ENCODE peak calls at places on chromosomes 1 and 21, in four cellular contexts. N is fibroblast of lung, M is psoas muscle, U is NB4. T is an unnamed sample.

GRCh38 chr1:248815407-248816034 is 10.2 kb downstream of the SH3BP5L start:
- DNase-seq in N (no peak), M (no peak), U (no peak), T (no peak)

GRCh38 chr1:18735369-18735997 is 104.8 kb downstream of the PAX7 start:
- DNase-seq in M (no peak), N (no peak), U (no peak), T (no peak)

GRCh38 chr1:183516725-183517124 is 44.4 kb downstream of the SMG7 start:
- DNase-seq in U (no peak), N (no peak), M (no peak), T (no peak)

GRCh38 chr1:11940260-11940921 is 5.9 kb downstream of the PLOD1 start:
- DNase-seq in N (no peak), U (no peak), M (no peak), T (no peak)

GRCh38 chr1:221408117-221408516 is 333.8 kb downstream of the DUSP10 start:
- DNase-seq in M (no peak), N (no peak), U (no peak), T (no peak)

GRCh38 chr21:44437696-44438431 is 17.4 kb upstream of the LRRC3 start:
- DNase-seq in U (no peak), M (no peak), N (no peak), T (no peak)

GRCh38 chr1:27557596-27558340 is 46.2 kb downstream of the AHDC1 start:
- DNase-seq in M (no peak), N (peak), U (no peak), T (no peak)

GRCh38 chr1:2174348-2175054 is 20.1 kb downstream of the FAAP20 start:
- DNase-seq in U (peak), N (peak), M (peak), T (no peak)

GRCh38 chr21:38661296-38662223 is 144.2 kb upstream of the ETS2 start:
- DNase-seq in U (peak), N (peak), M (peak), T (no peak)

GRCh38 chr1:238960071-238960470 is 426.3 kb upstream of the CHRM3 start:
- DNase-seq in N (peak), M (no peak), U (peak), T (no peak)

GRCh38 chr1:189859385-189859977 is 618.2 kb downstream of the BRINP3 start:
- DNase-seq in M (no peak), N (no peak), U (peak), T (no peak)

GRCh38 chr21:14533555-14534400 is 12.3 kb downstream of the SAMSN1 start:
- DNase-seq in N (peak), U (peak), M (no peak), T (no peak)

GRCh38 chr1:41917835-41918449 is 780 bp downstream of the HIVEP3 start:
- DNase-seq in N (peak), M (peak), U (no peak), T (no peak)

GRCh38 chr1:229409616-229410369 is 24.1 kb downstream of the ACTA1 start:
- DNase-seq in U (peak), M (peak), N (no peak), T (no peak)

GRCh38 chr1:221117548-221117951 is 238.3 kb downstream of the HLX start:
- DNase-seq in N (peak), M (peak), U (no peak), T (peak)

GRCh38 chr1:40316595-40317393 is at the start of gene COL9A2:
- DNase-seq in U (peak), M (peak), N (peak), T (no peak)

GRCh38 chr1:112889052-112889451 is 66.9 kb downstream of the SLC16A1 start:
- DNase-seq in U (no peak), M (no peak), N (no peak), T (no peak)

GRCh38 chr1:1763657-1764621 is 14.3 kb downstream of the NADK start:
- DNase-seq in N (no peak), U (peak), M (peak), T (no peak)

GRCh38 chr1:108708726-108709660 is 3.7 kb upstream of the FNDC7 start:
- DNase-seq in M (no peak), N (no peak), U (peak), T (no peak)

GRCh38 chr1:3170566-3171453 is 101.8 kb downstream of the PRDM16 start:
- DNase-seq in U (peak), M (peak), N (peak), T (no peak)

GRCh38 chr1:109466440-109467300 is at the start of gene SYPL2:
- DNase-seq in N (peak), U (no peak), M (peak), T (no peak)

GRCh38 chr1:41021526-41022308 is at the start of gene SLFNL1:
- DNase-seq in M (no peak), U (peak), N (no peak), T (no peak)

GRCh38 chr1:159012495-159012894 is 2.8 kb downstream of the IFI16 start:
- DNase-seq in U (peak), N (peak), M (no peak), T (no peak)

GRCh38 chr1:65467536-65467935 is 47.1 kb downstream of the LEPR start:
- DNase-seq in U (no peak), N (peak), M (no peak), T (peak)

GRCh38 chr1:203044546-203044975 is 18.3 kb downstream of the PPFIA4 start:
- DNase-seq in M (no peak), N (no peak), U (no peak), T (no peak)

GRCh38 chr1:176857632-176858031 is 306.9 kb downstream of the ASTN1 start:
- DNase-seq in M (no peak), U (no peak), N (peak), T (no peak)

GRCh38 chr1:10107985-10108663 is 75.4 kb downstream of the UBE4B start:
- DNase-seq in N (peak), M (no peak), U (no peak), T (peak)

GRCh38 chr1:1630965-1631792 is 794 bp upstream of the MMP23B start:
- DNase-seq in U (peak), N (peak), M (peak), T (no peak)

GRCh38 chr1:85463666-85464496 is 1.1 kb downstream of the DDAH1 start:
- DNase-seq in U (no peak), N (peak), M (no peak), T (no peak)
- H3K4me3 ChIP-seq in U (no peak), N (peak), M (peak), T (peak)

DNA sequence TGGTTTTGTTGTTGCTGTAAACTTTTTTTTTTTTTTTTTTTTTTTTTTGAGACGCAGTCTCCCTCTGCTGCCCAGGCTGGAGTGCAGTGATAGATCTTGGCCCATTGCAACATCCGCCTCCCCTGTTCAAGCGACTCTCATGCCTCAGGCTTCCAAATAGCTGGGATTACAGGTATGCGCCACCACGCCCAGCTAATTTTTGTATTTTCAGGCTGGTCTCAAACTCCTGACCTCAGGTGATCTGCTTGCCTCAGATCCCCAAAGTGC is 78.9 kb upstream of the SLC45A1 start:
- DNase-seq in N (peak), U (no peak), M (peak), T (no peak)
- TF ChIP-seq CTCF in N (peak), U (peak), M (peak), T (peak)

DNA sequence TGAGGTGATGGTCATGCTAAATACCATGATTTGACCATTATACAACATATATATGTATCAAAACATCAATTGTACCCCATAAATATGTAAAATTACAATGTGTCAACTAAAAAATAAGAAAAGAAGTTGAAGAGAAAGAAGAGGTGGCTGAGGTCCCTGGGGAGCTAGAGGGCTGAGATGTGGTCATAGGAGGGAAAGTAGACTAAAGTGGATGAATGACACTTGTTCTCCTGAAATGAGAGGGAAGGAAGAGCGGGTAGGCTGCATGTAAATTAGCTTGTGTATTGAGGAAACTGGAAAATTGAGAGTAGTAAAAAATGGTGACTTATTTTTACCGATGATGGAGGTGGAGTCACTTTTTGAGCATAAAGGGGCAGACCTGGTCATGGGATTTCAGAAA is 117.0 kb downstream of the ST6GALNAC3 start:
- DNase-seq in M (no peak), U (no peak), N (no peak), T (no peak)
- H3K4me3 ChIP-seq in M (no peak), U (no peak), N (no peak), T (no peak)

GRCh38 chr1:150970818-150971582 is 3.6 kb downstream of the CERS2 start:
- DNase-seq in M (peak), U (peak), N (no peak), T (no peak)

GRCh38 chr1:150973826-150974579 is 632 bp downstream of the CERS2 start:
- DNase-seq in U (peak), M (peak), N (peak), T (no peak)

GRCh38 chr1:150972417-150972940 is 2.2 kb downstream of the CERS2 start:
- DNase-seq in U (no peak), N (no peak), M (no peak), T (no peak)

GRCh38 chr1:150973258-150973825 is 1.3 kb downstream of the CERS2 start:
- DNase-seq in M (no peak), U (peak), N (peak), T (no peak)

GRCh38 chr1:150971583-150972416 is 2.8 kb downstream of the CERS2 start:
- DNase-seq in M (no peak), N (no peak), U (peak), T (no peak)
- TF ChIP-seq CTCF in M (no peak), N (no peak), U (no peak), T (peak)

GRCh38 chr1:4336507-4336906 is 317.9 kb upstream of the AJAP1 start:
- DNase-seq in U (no peak), N (no peak), M (no peak), T (no peak)
- H3K4me3 ChIP-seq in U (no peak), N (no peak), M (no peak), T (no peak)

DNA sequence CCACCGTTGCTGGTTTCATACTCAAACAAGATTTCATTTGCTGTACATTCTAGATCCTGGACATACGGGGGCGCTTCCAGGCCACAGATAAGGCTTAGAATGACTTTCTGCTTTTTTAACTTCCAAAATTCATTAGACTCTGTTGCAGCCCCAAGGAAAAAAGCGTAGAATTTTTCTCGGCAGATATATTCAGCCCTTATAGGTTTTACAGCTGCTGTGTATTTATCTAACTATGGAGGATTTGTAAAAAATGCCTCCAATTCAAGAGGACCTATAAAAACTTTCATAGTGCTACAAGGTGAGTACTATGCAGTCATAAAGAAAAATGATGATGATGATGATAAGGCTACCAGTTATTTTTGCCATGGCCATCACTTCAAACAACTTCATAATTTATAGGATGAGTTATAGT is 51.6 kb downstream of the SLC30A10 start:
- DNase-seq in U (peak), N (no peak), M (no peak), T (no peak)
- TF ChIP-seq CTCF in U (peak), N (peak), M (no peak), T (peak)